ENCODE peak calls at places on chromosomes 6 and 20, in four cellular contexts. One of them, this sample, is unnamed.

GRCh38 chr20:23049933-23050838 is 714 bp upstream of the THBD start:
- DNase-seq in stimulated activated CD4-positive, alpha-beta T cell treated with anti-CD3 and anti-CD28 coated beads, Interleukin-2, amount 100 ng/mL, for 24 hours: no peak
- DNase-seq in midbrain: no peak
- DNase-seq in retinal pigment epithelial cell: no peak
- DNase-seq in this sample: no peak

GRCh38 chr6:41858703-41859102 is 36.5 kb downstream of the USP49 start:
- DNase-seq in stimulated activated CD4-positive, alpha-beta T cell treated with anti-CD3 and anti-CD28 coated beads, Interleukin-2, amount 100 ng/mL, for 24 hours: no peak
- DNase-seq in midbrain: no peak
- DNase-seq in retinal pigment epithelial cell: no peak
- DNase-seq in this sample: no peak

GRCh38 chr6:297571-298232 is 5.4 kb downstream of the DUSP22 start:
- DNase-seq in stimulated activated CD4-positive, alpha-beta T cell treated with anti-CD3 and anti-CD28 coated beads, Interleukin-2, amount 100 ng/mL, for 24 hours: no peak
- DNase-seq in midbrain: no peak
- DNase-seq in retinal pigment epithelial cell: no peak
- DNase-seq in this sample: no peak

GRCh38 chr6:159615923-159616322 is 77.1 kb downstream of the SOD2 start:
- DNase-seq in stimulated activated CD4-positive, alpha-beta T cell treated with anti-CD3 and anti-CD28 coated beads, Interleukin-2, amount 100 ng/mL, for 24 hours: no peak
- DNase-seq in midbrain: no peak
- DNase-seq in retinal pigment epithelial cell: peak; percentile 52
- DNase-seq in this sample: peak; percentile 38

GRCh38 chr6:83696674-83697073 is 12.2 kb downstream of the SNAP91 start:
- DNase-seq in stimulated activated CD4-positive, alpha-beta T cell treated with anti-CD3 and anti-CD28 coated beads, Interleukin-2, amount 100 ng/mL, for 24 hours: no peak
- DNase-seq in midbrain: no peak
- DNase-seq in retinal pigment epithelial cell: peak; percentile 77
- DNase-seq in this sample: no peak

GRCh38 chr20:44442298-44443070 is 33.2 kb upstream of the TTPAL start:
- DNase-seq in stimulated activated CD4-positive, alpha-beta T cell treated with anti-CD3 and anti-CD28 coated beads, Interleukin-2, amount 100 ng/mL, for 24 hours: no peak
- DNase-seq in midbrain: no peak
- DNase-seq in retinal pigment epithelial cell: no peak
- DNase-seq in this sample: no peak

GRCh38 chr6:37381579-37381978 is 27.8 kb downstream of the RNF8 start:
- DNase-seq in stimulated activated CD4-positive, alpha-beta T cell treated with anti-CD3 and anti-CD28 coated beads, Interleukin-2, amount 100 ng/mL, for 24 hours: no peak
- DNase-seq in midbrain: no peak
- DNase-seq in retinal pigment epithelial cell: peak; percentile 39
- DNase-seq in this sample: peak; percentile 51

GRCh38 chr20:26163890-26164289 is 467.2 kb upstream of the ZNF337 start:
- DNase-seq in stimulated activated CD4-positive, alpha-beta T cell treated with anti-CD3 and anti-CD28 coated beads, Interleukin-2, amount 100 ng/mL, for 24 hours: no peak
- DNase-seq in midbrain: no peak
- DNase-seq in retinal pigment epithelial cell: peak; percentile 68
- DNase-seq in this sample: no peak

GRCh38 chr20:32343438-32343837 is 14.7 kb upstream of the ASXL1 start:
- DNase-seq in stimulated activated CD4-positive, alpha-beta T cell treated with anti-CD3 and anti-CD28 coated beads, Interleukin-2, amount 100 ng/mL, for 24 hours: no peak
- DNase-seq in midbrain: no peak
- DNase-seq in retinal pigment epithelial cell: no peak
- DNase-seq in this sample: no peak

GRCh38 chr6:129749749-129750120 is 39.8 kb upstream of the ARHGAP18 start:
- DNase-seq in stimulated activated CD4-positive, alpha-beta T cell treated with anti-CD3 and anti-CD28 coated beads, Interleukin-2, amount 100 ng/mL, for 24 hours: no peak
- DNase-seq in midbrain: no peak
- DNase-seq in retinal pigment epithelial cell: peak; percentile 68
- DNase-seq in this sample: no peak

GRCh38 chr20:63055575-63056235 is 48.9 kb upstream of the BHLHE23 start:
- DNase-seq in stimulated activated CD4-positive, alpha-beta T cell treated with anti-CD3 and anti-CD28 coated beads, Interleukin-2, amount 100 ng/mL, for 24 hours: no peak
- DNase-seq in midbrain: no peak
- DNase-seq in retinal pigment epithelial cell: no peak
- DNase-seq in this sample: peak; percentile 31

GRCh38 chr6:152635949-152636674 is 1.1 kb downstream of the SYNE1 start:
- DNase-seq in stimulated activated CD4-positive, alpha-beta T cell treated with anti-CD3 and anti-CD28 coated beads, Interleukin-2, amount 100 ng/mL, for 24 hours: no peak
- DNase-seq in midbrain: no peak
- DNase-seq in retinal pigment epithelial cell: no peak
- DNase-seq in this sample: no peak

GRCh38 chr20:26209171-26209941 is 512.7 kb upstream of the ZNF337 start:
- DNase-seq in stimulated activated CD4-positive, alpha-beta T cell treated with anti-CD3 and anti-CD28 coated beads, Interleukin-2, amount 100 ng/mL, for 24 hours: peak; percentile 10
- DNase-seq in midbrain: no peak
- DNase-seq in retinal pigment epithelial cell: no peak
- DNase-seq in this sample: peak; percentile 33

GRCh38 chr6:48664850-48665249 is 553.9 kb upstream of the PTCHD4 start:
- DNase-seq in stimulated activated CD4-positive, alpha-beta T cell treated with anti-CD3 and anti-CD28 coated beads, Interleukin-2, amount 100 ng/mL, for 24 hours: no peak
- DNase-seq in midbrain: no peak
- DNase-seq in retinal pigment epithelial cell: no peak
- DNase-seq in this sample: no peak

GRCh38 chr20:20130399-20130798 is 78.1 kb downstream of the CFAP61 start:
- DNase-seq in stimulated activated CD4-positive, alpha-beta T cell treated with anti-CD3 and anti-CD28 coated beads, Interleukin-2, amount 100 ng/mL, for 24 hours: no peak
- DNase-seq in midbrain: no peak
- DNase-seq in retinal pigment epithelial cell: no peak
- DNase-seq in this sample: peak; percentile 62

GRCh38 chr20:54197621-54198604 is 10.0 kb upstream of the PFDN4 start:
- DNase-seq in stimulated activated CD4-positive, alpha-beta T cell treated with anti-CD3 and anti-CD28 coated beads, Interleukin-2, amount 100 ng/mL, for 24 hours: no peak
- DNase-seq in midbrain: no peak
- DNase-seq in retinal pigment epithelial cell: no peak
- DNase-seq in this sample: no peak

GRCh38 chr6:29742191-29742590 is 19.0 kb downstream of the HLA-F start:
- DNase-seq in stimulated activated CD4-positive, alpha-beta T cell treated with anti-CD3 and anti-CD28 coated beads, Interleukin-2, amount 100 ng/mL, for 24 hours: no peak
- DNase-seq in midbrain: no peak
- DNase-seq in retinal pigment epithelial cell: no peak
- DNase-seq in this sample: no peak

GRCh38 chr6:69835414-69836179 is 30.8 kb upstream of the COL19A1 start:
- DNase-seq in stimulated activated CD4-positive, alpha-beta T cell treated with anti-CD3 and anti-CD28 coated beads, Interleukin-2, amount 100 ng/mL, for 24 hours: no peak
- DNase-seq in midbrain: peak; percentile 56
- DNase-seq in retinal pigment epithelial cell: peak; percentile 52
- DNase-seq in this sample: peak; percentile 39

GRCh38 chr6:156425374-156425773 is 351.8 kb upstream of the ARID1B start:
- DNase-seq in stimulated activated CD4-positive, alpha-beta T cell treated with anti-CD3 and anti-CD28 coated beads, Interleukin-2, amount 100 ng/mL, for 24 hours: no peak
- DNase-seq in midbrain: no peak
- DNase-seq in retinal pigment epithelial cell: peak; percentile 71
- DNase-seq in this sample: no peak

GRCh38 chr6:7787137-7787575 is 61.3 kb downstream of the BMP6 start:
- DNase-seq in stimulated activated CD4-positive, alpha-beta T cell treated with anti-CD3 and anti-CD28 coated beads, Interleukin-2, amount 100 ng/mL, for 24 hours: no peak
- DNase-seq in midbrain: no peak
- DNase-seq in retinal pigment epithelial cell: peak; percentile 47
- DNase-seq in this sample: no peak

GRCh38 chr6:157461000-157461915 is 80.3 kb downstream of the ZDHHC14 start:
- DNase-seq in stimulated activated CD4-positive, alpha-beta T cell treated with anti-CD3 and anti-CD28 coated beads, Interleukin-2, amount 100 ng/mL, for 24 hours: peak; percentile 62
- DNase-seq in midbrain: peak; percentile 42
- DNase-seq in retinal pigment epithelial cell: no peak
- DNase-seq in this sample: no peak

GRCh38 chr20:58048096-58048702 is 180.3 kb downstream of the ANKRD60 start:
- DNase-seq in stimulated activated CD4-positive, alpha-beta T cell treated with anti-CD3 and anti-CD28 coated beads, Interleukin-2, amount 100 ng/mL, for 24 hours: no peak
- DNase-seq in midbrain: peak; percentile 5
- DNase-seq in retinal pigment epithelial cell: peak; percentile 9
- DNase-seq in this sample: peak; percentile 18

GRCh38 chr6:32779036-32779435 is 15.7 kb upstream of the HLA-DQB2 start:
- DNase-seq in stimulated activated CD4-positive, alpha-beta T cell treated with anti-CD3 and anti-CD28 coated beads, Interleukin-2, amount 100 ng/mL, for 24 hours: no peak
- DNase-seq in midbrain: no peak
- DNase-seq in retinal pigment epithelial cell: no peak
- DNase-seq in this sample: no peak

GRCh38 chr20:49936153-49937022 is at the start of gene RNF114:
- DNase-seq in stimulated activated CD4-positive, alpha-beta T cell treated with anti-CD3 and anti-CD28 coated beads, Interleukin-2, amount 100 ng/mL, for 24 hours: peak; percentile 93
- DNase-seq in midbrain: peak; percentile 95
- DNase-seq in retinal pigment epithelial cell: peak; percentile 38
- DNase-seq in this sample: peak; percentile 99

GRCh38 chr20:23625236-23625964 is 12.4 kb downstream of the CST3 start:
- DNase-seq in stimulated activated CD4-positive, alpha-beta T cell treated with anti-CD3 and anti-CD28 coated beads, Interleukin-2, amount 100 ng/mL, for 24 hours: no peak
- DNase-seq in midbrain: no peak
- DNase-seq in retinal pigment epithelial cell: peak; percentile 86
- DNase-seq in this sample: no peak

GRCh38 chr20:43916073-43916874 is 1.6 kb downstream of the TOX2 start:
- DNase-seq in stimulated activated CD4-positive, alpha-beta T cell treated with anti-CD3 and anti-CD28 coated beads, Interleukin-2, amount 100 ng/mL, for 24 hours: no peak
- DNase-seq in midbrain: no peak
- DNase-seq in retinal pigment epithelial cell: no peak
- DNase-seq in this sample: no peak

GRCh38 chr6:89840538-89840937 is 10.9 kb downstream of the CASP8AP2 start:
- DNase-seq in stimulated activated CD4-positive, alpha-beta T cell treated with anti-CD3 and anti-CD28 coated beads, Interleukin-2, amount 100 ng/mL, for 24 hours: no peak
- DNase-seq in midbrain: no peak
- DNase-seq in retinal pigment epithelial cell: no peak
- DNase-seq in this sample: peak; percentile 27

GRCh38 chr20:8639112-8639778 is 429.6 kb upstream of the PLCB4 start:
- DNase-seq in stimulated activated CD4-positive, alpha-beta T cell treated with anti-CD3 and anti-CD28 coated beads, Interleukin-2, amount 100 ng/mL, for 24 hours: no peak
- DNase-seq in midbrain: no peak
- DNase-seq in retinal pigment epithelial cell: no peak
- DNase-seq in this sample: no peak

GRCh38 chr6:108622601-108623335 is 62.1 kb downstream of the FOXO3 start:
- DNase-seq in stimulated activated CD4-positive, alpha-beta T cell treated with anti-CD3 and anti-CD28 coated beads, Interleukin-2, amount 100 ng/mL, for 24 hours: no peak
- DNase-seq in midbrain: no peak
- DNase-seq in retinal pigment epithelial cell: peak; percentile 72
- DNase-seq in this sample: no peak

GRCh38 chr6:154179443-154179842 is 140.4 kb downstream of the OPRM1 start:
- DNase-seq in stimulated activated CD4-positive, alpha-beta T cell treated with anti-CD3 and anti-CD28 coated beads, Interleukin-2, amount 100 ng/mL, for 24 hours: no peak
- DNase-seq in midbrain: no peak
- DNase-seq in retinal pigment epithelial cell: no peak
- DNase-seq in this sample: no peak

GRCh38 chr6:138231399-138231886 is 13.2 kb upstream of the PBOV1 start:
- DNase-seq in stimulated activated CD4-positive, alpha-beta T cell treated with anti-CD3 and anti-CD28 coated beads, Interleukin-2, amount 100 ng/mL, for 24 hours: no peak
- DNase-seq in midbrain: no peak
- DNase-seq in retinal pigment epithelial cell: no peak
- DNase-seq in this sample: no peak

GRCh38 chr6:165448210-165448609 is 138.8 kb upstream of the C6orf118 start:
- DNase-seq in stimulated activated CD4-positive, alpha-beta T cell treated with anti-CD3 and anti-CD28 coated beads, Interleukin-2, amount 100 ng/mL, for 24 hours: no peak
- DNase-seq in midbrain: no peak
- DNase-seq in retinal pigment epithelial cell: no peak
- DNase-seq in this sample: no peak

GRCh38 chr6:11788043-11788442 is 9.4 kb upstream of the ADTRP start:
- DNase-seq in stimulated activated CD4-positive, alpha-beta T cell treated with anti-CD3 and anti-CD28 coated beads, Interleukin-2, amount 100 ng/mL, for 24 hours: no peak
- DNase-seq in midbrain: no peak
- DNase-seq in retinal pigment epithelial cell: no peak
- DNase-seq in this sample: no peak

GRCh38 chr6:118168421-118168820 is 261.4 kb downstream of the SLC35F1 start:
- DNase-seq in stimulated activated CD4-positive, alpha-beta T cell treated with anti-CD3 and anti-CD28 coated beads, Interleukin-2, amount 100 ng/mL, for 24 hours: no peak
- DNase-seq in midbrain: no peak
- DNase-seq in retinal pigment epithelial cell: no peak
- DNase-seq in this sample: no peak

GRCh38 chr6:168238159-168238887 is 81.3 kb downstream of the DACT2 start:
- DNase-seq in stimulated activated CD4-positive, alpha-beta T cell treated with anti-CD3 and anti-CD28 coated beads, Interleukin-2, amount 100 ng/mL, for 24 hours: no peak
- DNase-seq in midbrain: no peak
- DNase-seq in retinal pigment epithelial cell: no peak
- DNase-seq in this sample: no peak

GRCh38 chr6:145815875-145816274 is 1.3 kb upstream of the FBXO30 start:
- DNase-seq in stimulated activated CD4-positive, alpha-beta T cell treated with anti-CD3 and anti-CD28 coated beads, Interleukin-2, amount 100 ng/mL, for 24 hours: no peak
- DNase-seq in midbrain: no peak
- DNase-seq in retinal pigment epithelial cell: no peak
- DNase-seq in this sample: no peak

This sample was measured in D341Med.